ENCODE peak calls at places on chromosomes 2 and 18, in ten cellular contexts. One of them, this sample, is unnamed.

GRCh38 chr2:214985619-214986018 is 152.8 kb downstream of the ABCA12 start:
- DNase-seq in HS-5: no peak
- DNase-seq in B cell: no peak
- DNase-seq in GM12865: no peak
- DNase-seq in activated T-cell treated with anti-CD3 and anti-CD28 coated beads for 4 hours: no peak
- DNase-seq in AG04449: no peak
- DNase-seq in activated CD8-positive, alpha-beta memory T cell treated with anti-CD3 and anti-CD28 coated beads for 1 hour: no peak
- DNase-seq in NCI-H748 treated with DMSO at 0.1 percent for 48 hours: no peak
- DNase-seq in neuronal stem cell: no peak
- DNase-seq in stromal cell of bone marrow: no peak
- DNase-seq in this sample: no peak

GRCh38 chr2:219836647-219837177 is 209.3 kb downstream of the SLC4A3 start:
- DNase-seq in HS-5: peak
- DNase-seq in B cell: no peak
- DNase-seq in GM12865: peak
- DNase-seq in activated T-cell treated with anti-CD3 and anti-CD28 coated beads for 4 hours: no peak
- DNase-seq in AG04449: no peak
- DNase-seq in activated CD8-positive, alpha-beta memory T cell treated with anti-CD3 and anti-CD28 coated beads for 1 hour: no peak
- DNase-seq in NCI-H748 treated with DMSO at 0.1 percent for 48 hours: no peak
- DNase-seq in neuronal stem cell: no peak
- DNase-seq in stromal cell of bone marrow: peak
- DNase-seq in this sample: no peak

GRCh38 chr2:10941383-10941782 is 29.6 kb downstream of the KCNF1 start:
- DNase-seq in HS-5: no peak
- DNase-seq in B cell: no peak
- DNase-seq in GM12865: no peak
- DNase-seq in activated T-cell treated with anti-CD3 and anti-CD28 coated beads for 4 hours: no peak
- DNase-seq in AG04449: no peak
- DNase-seq in activated CD8-positive, alpha-beta memory T cell treated with anti-CD3 and anti-CD28 coated beads for 1 hour: no peak
- DNase-seq in NCI-H748 treated with DMSO at 0.1 percent for 48 hours: no peak
- DNase-seq in neuronal stem cell: no peak
- DNase-seq in stromal cell of bone marrow: no peak
- DNase-seq in this sample: no peak

GRCh38 chr2:78839259-78839658 is 186.2 kb upstream of the REG3G start:
- DNase-seq in HS-5: no peak
- DNase-seq in B cell: no peak
- DNase-seq in GM12865: no peak
- DNase-seq in activated T-cell treated with anti-CD3 and anti-CD28 coated beads for 4 hours: no peak
- DNase-seq in AG04449: no peak
- DNase-seq in activated CD8-positive, alpha-beta memory T cell treated with anti-CD3 and anti-CD28 coated beads for 1 hour: no peak
- DNase-seq in NCI-H748 treated with DMSO at 0.1 percent for 48 hours: no peak
- DNase-seq in neuronal stem cell: no peak
- DNase-seq in stromal cell of bone marrow: no peak
- DNase-seq in this sample: no peak

GRCh38 chr2:33607137-33607781 is 8.2 kb upstream of the FAM98A start:
- DNase-seq in HS-5: no peak
- DNase-seq in B cell: no peak
- DNase-seq in GM12865: no peak
- DNase-seq in activated T-cell treated with anti-CD3 and anti-CD28 coated beads for 4 hours: no peak
- DNase-seq in AG04449: no peak
- DNase-seq in activated CD8-positive, alpha-beta memory T cell treated with anti-CD3 and anti-CD28 coated beads for 1 hour: no peak
- DNase-seq in NCI-H748 treated with DMSO at 0.1 percent for 48 hours: no peak
- DNase-seq in neuronal stem cell: no peak
- DNase-seq in stromal cell of bone marrow: no peak
- DNase-seq in this sample: no peak

GRCh38 chr2:97730245-97730644 is 16.9 kb downstream of the ZAP70 start:
- DNase-seq in HS-5: no peak
- DNase-seq in B cell: no peak
- DNase-seq in GM12865: no peak
- DNase-seq in activated T-cell treated with anti-CD3 and anti-CD28 coated beads for 4 hours: no peak
- DNase-seq in AG04449: no peak
- DNase-seq in activated CD8-positive, alpha-beta memory T cell treated with anti-CD3 and anti-CD28 coated beads for 1 hour: no peak
- DNase-seq in NCI-H748 treated with DMSO at 0.1 percent for 48 hours: no peak
- DNase-seq in neuronal stem cell: no peak
- DNase-seq in stromal cell of bone marrow: no peak
- DNase-seq in this sample: no peak

GRCh38 chr18:48781041-48781989 is 169.4 kb downstream of the SMAD7 start:
- DNase-seq in HS-5: no peak
- DNase-seq in B cell: peak
- DNase-seq in GM12865: peak
- DNase-seq in activated T-cell treated with anti-CD3 and anti-CD28 coated beads for 4 hours: no peak
- DNase-seq in AG04449: no peak
- DNase-seq in activated CD8-positive, alpha-beta memory T cell treated with anti-CD3 and anti-CD28 coated beads for 1 hour: no peak
- DNase-seq in NCI-H748 treated with DMSO at 0.1 percent for 48 hours: no peak
- DNase-seq in neuronal stem cell: peak
- DNase-seq in stromal cell of bone marrow: no peak
- DNase-seq in this sample: peak

GRCh38 chr2:25304339-25304728 is 37.4 kb downstream of the DNMT3A start:
- DNase-seq in HS-5: no peak
- DNase-seq in B cell: no peak
- DNase-seq in GM12865: no peak
- DNase-seq in activated T-cell treated with anti-CD3 and anti-CD28 coated beads for 4 hours: no peak
- DNase-seq in AG04449: no peak
- DNase-seq in activated CD8-positive, alpha-beta memory T cell treated with anti-CD3 and anti-CD28 coated beads for 1 hour: no peak
- DNase-seq in NCI-H748 treated with DMSO at 0.1 percent for 48 hours: no peak
- DNase-seq in neuronal stem cell: no peak
- DNase-seq in stromal cell of bone marrow: no peak
- DNase-seq in this sample: no peak

GRCh38 chr2:3278521-3279218 is 98.9 kb downstream of the EIPR1 start:
- DNase-seq in HS-5: no peak
- DNase-seq in B cell: no peak
- DNase-seq in GM12865: no peak
- DNase-seq in activated T-cell treated with anti-CD3 and anti-CD28 coated beads for 4 hours: no peak
- DNase-seq in AG04449: no peak
- DNase-seq in activated CD8-positive, alpha-beta memory T cell treated with anti-CD3 and anti-CD28 coated beads for 1 hour: no peak
- DNase-seq in NCI-H748 treated with DMSO at 0.1 percent for 48 hours: no peak
- DNase-seq in neuronal stem cell: no peak
- DNase-seq in stromal cell of bone marrow: no peak
- DNase-seq in this sample: no peak

GRCh38 chr2:12737226-12738111 is 20.7 kb downstream of the TRIB2 start:
- DNase-seq in HS-5: no peak
- DNase-seq in B cell: no peak
- DNase-seq in GM12865: no peak
- DNase-seq in activated T-cell treated with anti-CD3 and anti-CD28 coated beads for 4 hours: no peak
- DNase-seq in AG04449: no peak
- DNase-seq in activated CD8-positive, alpha-beta memory T cell treated with anti-CD3 and anti-CD28 coated beads for 1 hour: no peak
- DNase-seq in NCI-H748 treated with DMSO at 0.1 percent for 48 hours: no peak
- DNase-seq in neuronal stem cell: no peak
- DNase-seq in stromal cell of bone marrow: no peak
- DNase-seq in this sample: no peak

This sample was measured in retina.